ENCODE peak calls at places on chromosome 13, in ten cellular contexts. B is HS-5; V is H9; C is T-cell; K is pancreas; U is GM20000; R is stimulated activated CD4-positive, alpha-beta T cell treated with anti-CD3 and anti-CD28 coated beads, Interleukin-4, amount 100 ng/mL, for 48 hours; A is neural progenitor cell; N is iPS DF 6.9; P is WTC11. G is an unnamed sample.
A peak's percentile ranks its signal among the peaks of the same experiment; 100 is the strongest.

GRCh38 chr13:36512771-36513170 is 80.5 kb downstream of the CCNA1 start:
- DNase-seq in K (no peak), A (no peak), B (no peak), R (no peak), U (no peak), N (no peak), P (no peak), V (no peak), C (no peak), G (no peak)

GRCh38 chr13:105936816-105937215 is 598.6 kb downstream of the EFNB2 start:
- DNase-seq in P (no peak), B (no peak), R (no peak), U (no peak), C (no peak), N (no peak), A (no peak), V (no peak), K (no peak), G (no peak)

GRCh38 chr13:81048026-81048461 is 707.1 kb upstream of the SPRY2 start:
- DNase-seq in N (no peak), V (no peak), C (no peak), B (no peak), P (no peak), R (no peak), U (no peak), K (no peak), A (no peak), G (no peak)

GRCh38 chr13:35552172-35552844 is 75.8 kb upstream of the MAB21L1 start:
- DNase-seq in U (no peak), A (no peak), P (no peak), N (no peak), C (no peak), V (no peak), B (peak; percentile 51), R (no peak), K (no peak), G (no peak)

GRCh38 chr13:105665284-105665683 is 870.2 kb downstream of the EFNB2 start:
- DNase-seq in V (no peak), N (no peak), A (no peak), U (no peak), R (no peak), K (no peak), P (no peak), B (peak; percentile 9), C (no peak), G (no peak)

GRCh38 chr13:95704510-95704909 is 27.6 kb downstream of the DNAJC3 start:
- DNase-seq in P (no peak), A (no peak), C (no peak), B (no peak), K (peak; percentile 51), U (no peak), V (no peak), R (no peak), N (no peak), G (no peak)

GRCh38 chr13:112693831-112694497 is 4.1 kb downstream of the ATP11A start:
- DNase-seq in V (peak; percentile 31), R (no peak), K (no peak), B (no peak), N (no peak), P (peak; percentile 10), A (peak; percentile 35), C (no peak), U (no peak), G (no peak)

GRCh38 chr13:48165727-48166126 is 67.3 kb upstream of the ITM2B start:
- DNase-seq in A (no peak), U (no peak), P (no peak), B (no peak), R (no peak), C (no peak), N (no peak), V (no peak), K (no peak), G (no peak)

GRCh38 chr13:22773475-22773874 is 407.3 kb upstream of the SGCG start:
- DNase-seq in U (no peak), P (no peak), V (no peak), C (no peak), N (no peak), A (no peak), K (no peak), R (no peak), B (no peak), G (no peak)

GRCh38 chr13:111396457-111396856 is 76.0 kb downstream of the TEX29 start:
- DNase-seq in U (no peak), N (no peak), A (no peak), P (no peak), C (no peak), V (peak; percentile 24), K (no peak), B (no peak), R (no peak), G (no peak)

GRCh38 chr13:27827646-27828045 is 35.4 kb downstream of the GSX1 start:
- DNase-seq in C (no peak), U (no peak), R (no peak), V (no peak), B (no peak), P (no peak), A (no peak), N (no peak), K (no peak), G (no peak)

GRCh38 chr13:43196171-43196611 is 172.8 kb downstream of the DNAJC15 start:
- DNase-seq in U (no peak), C (no peak), K (no peak), R (no peak), B (no peak), P (no peak), V (no peak), A (no peak), N (no peak), G (no peak)

GRCh38 chr13:96996097-96996496 is 1.8 kb upstream of the OXGR1 start:
- DNase-seq in K (no peak), V (no peak), P (no peak), N (no peak), B (no peak), A (no peak), U (no peak), R (no peak), C (no peak), G (no peak)

GRCh38 chr13:49208619-49209018 is 11.5 kb upstream of the MLNR start:
- DNase-seq in V (no peak), R (no peak), P (no peak), B (no peak), K (no peak), U (no peak), A (no peak), C (no peak), N (no peak), G (no peak)

GRCh38 chr13:20703785-20704458 is 423 bp downstream of the IL17D start:
- DNase-seq in V (peak; percentile 83), C (peak; percentile 70), R (peak; percentile 61), K (peak; percentile 94), N (no peak), P (peak; percentile 74), U (peak; percentile 97), B (no peak), A (peak; percentile 94), G (peak; percentile 87)

GRCh38 chr13:30863231-30863630 is 42.8 kb upstream of the MEDAG start:
- DNase-seq in K (no peak), R (no peak), P (peak; percentile 63), B (no peak), N (peak; percentile 47), U (no peak), A (peak; percentile 28), V (peak; percentile 91), C (no peak), G (no peak)

GRCh38 chr13:86002921-86003488 is 203.8 kb upstream of the SLITRK6 start:
- DNase-seq in U (no peak), R (no peak), P (no peak), V (no peak), A (peak; percentile 82), K (no peak), B (no peak), C (no peak), N (no peak), G (no peak)

GRCh38 chr13:50403311-50403710 is 388.1 kb downstream of the KCNRG start:
- DNase-seq in V (no peak), U (no peak), K (no peak), C (no peak), A (no peak), N (no peak), R (no peak), P (no peak), B (no peak), G (no peak)

GRCh38 chr13:28273919-28274318 is 135.6 kb downstream of the PAN3 start:
- DNase-seq in K (no peak), P (no peak), B (no peak), C (no peak), R (no peak), V (no peak), U (no peak), N (no peak), A (peak; percentile 6), G (no peak)

GRCh38 chr13:36709136-36709895 is 35.5 kb downstream of the SERTM1 start:
- DNase-seq in R (no peak), C (no peak), P (no peak), K (no peak), N (no peak), V (no peak), A (no peak), B (no peak), U (no peak), G (no peak)

GRCh38 chr13:90717451-90717936 is 630.0 kb upstream of the MIR17HG start:
- DNase-seq in B (peak; percentile 33), K (no peak), C (no peak), R (no peak), A (peak; percentile 86), P (no peak), N (no peak), U (no peak), V (no peak), G (no peak)

G was measured in transverse colon.